ENCODE peak calls at places on chromosome 21, in five cellular contexts. C is CD8-positive, alpha-beta T cell; M is progenitor cell of endocrine pancreas; E is endothelial cell; K is psoas muscle. T is an unnamed sample.
A peak's percentile ranks its signal among the peaks of the same experiment; 100 is the strongest.

GRCh38 chr21:42031241-42031640 is 21.1 kb upstream of the ZBTB21 start:
- DNase-seq in C (no peak), E (no peak), K (no peak), M (no peak), T (no peak)

GRCh38 chr21:29827236-29827635 is 112.6 kb downstream of the GRIK1 start:
- DNase-seq in K (no peak), E (no peak), C (no peak), M (no peak), T (no peak)

GRCh38 chr21:41783476-41784150 is 16.8 kb upstream of the RIPK4 start:
- DNase-seq in E (no peak), M (no peak), K (no peak), C (no peak), T (no peak)

GRCh38 chr21:33915368-33916199 is at the start of gene ATP5PO:
- DNase-seq in M (peak; percentile 90), E (peak; percentile 96), C (peak; percentile 96), K (peak; percentile 98), T (peak; percentile 95)

GRCh38 chr21:38171723-38172344 is 85.0 kb upstream of the KCNJ15 start:
- DNase-seq in M (peak; percentile 17), E (peak; percentile 38), C (no peak), K (no peak), T (no peak)

GRCh38 chr21:33661146-33661545 is 18.8 kb downstream of the ITSN1 start:
- DNase-seq in C (no peak), K (no peak), M (no peak), E (no peak), T (no peak)

GRCh38 chr21:27725916-27726315 is 759.0 kb upstream of the ADAMTS5 start:
- DNase-seq in M (no peak), E (no peak), C (no peak), K (no peak), T (no peak)

GRCh38 chr21:37159053-37159776 is 86.2 kb downstream of the TTC3 start:
- DNase-seq in E (no peak), K (no peak), C (no peak), M (no peak), T (peak; percentile 54)

GRCh38 chr21:38887750-38888149 is 82.0 kb downstream of the ETS2 start:
- DNase-seq in M (no peak), C (no peak), E (no peak), K (no peak), T (no peak)

GRCh38 chr21:34884346-34884929 is 164.7 kb downstream of the RUNX1 start:
- DNase-seq in E (no peak), K (no peak), C (no peak), M (no peak), T (no peak)

GRCh38 chr21:36126166-36126565 is 8.7 kb upstream of the CBR3 start:
- DNase-seq in C (no peak), M (no peak), K (no peak), E (no peak), T (no peak)

GRCh38 chr21:36126621-36127110 is 8.2 kb upstream of the CBR3 start:
- DNase-seq in E (no peak), M (no peak), K (no peak), C (no peak), T (no peak)

GRCh38 chr21:36127250-36127904 is 7.5 kb upstream of the CBR3 start:
- DNase-seq in C (no peak), E (no peak), K (no peak), M (no peak), T (no peak)

GRCh38 chr21:36124395-36124794 is 10.5 kb upstream of the CBR3 start:
- DNase-seq in E (no peak), M (no peak), K (no peak), C (no peak), T (no peak)

GRCh38 chr21:36125513-36126121 is 9.3 kb upstream of the CBR3 start:
- DNase-seq in K (peak; percentile 56), E (peak; percentile 53), M (peak; percentile 25), C (peak; percentile 54), T (peak; percentile 53)
- TF ChIP-seq CTCF in K (peak; percentile 93), E (peak; percentile 95), M (peak; percentile 91), C (peak; percentile 96), T (peak; percentile 66)

DNA sequence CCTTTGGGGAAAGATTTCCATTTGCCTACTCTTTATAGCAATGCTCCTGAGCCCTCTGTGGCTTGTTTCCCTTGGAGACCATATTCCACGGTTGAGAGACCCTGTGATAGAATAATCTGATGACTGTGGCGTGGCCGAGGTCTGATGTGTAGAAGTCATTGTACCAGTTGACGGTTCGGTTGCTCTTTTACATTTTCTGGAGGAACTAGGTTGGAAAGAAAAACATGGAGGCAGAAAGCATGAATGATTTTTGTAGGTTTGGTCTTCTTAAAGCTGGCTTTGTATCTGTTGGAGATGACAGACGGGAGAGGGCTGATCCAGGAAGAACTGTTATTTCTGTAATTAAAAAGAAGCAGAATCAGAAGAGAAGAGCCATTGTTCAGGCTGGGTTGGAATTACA is 305.8 kb upstream of the NRIP1 start:
- DNase-seq in K (no peak), M (no peak), C (no peak), E (no peak), T (no peak)
- TF ChIP-seq CTCF in K (no peak), M (no peak), C (no peak), E (no peak), T (no peak)

DNA sequence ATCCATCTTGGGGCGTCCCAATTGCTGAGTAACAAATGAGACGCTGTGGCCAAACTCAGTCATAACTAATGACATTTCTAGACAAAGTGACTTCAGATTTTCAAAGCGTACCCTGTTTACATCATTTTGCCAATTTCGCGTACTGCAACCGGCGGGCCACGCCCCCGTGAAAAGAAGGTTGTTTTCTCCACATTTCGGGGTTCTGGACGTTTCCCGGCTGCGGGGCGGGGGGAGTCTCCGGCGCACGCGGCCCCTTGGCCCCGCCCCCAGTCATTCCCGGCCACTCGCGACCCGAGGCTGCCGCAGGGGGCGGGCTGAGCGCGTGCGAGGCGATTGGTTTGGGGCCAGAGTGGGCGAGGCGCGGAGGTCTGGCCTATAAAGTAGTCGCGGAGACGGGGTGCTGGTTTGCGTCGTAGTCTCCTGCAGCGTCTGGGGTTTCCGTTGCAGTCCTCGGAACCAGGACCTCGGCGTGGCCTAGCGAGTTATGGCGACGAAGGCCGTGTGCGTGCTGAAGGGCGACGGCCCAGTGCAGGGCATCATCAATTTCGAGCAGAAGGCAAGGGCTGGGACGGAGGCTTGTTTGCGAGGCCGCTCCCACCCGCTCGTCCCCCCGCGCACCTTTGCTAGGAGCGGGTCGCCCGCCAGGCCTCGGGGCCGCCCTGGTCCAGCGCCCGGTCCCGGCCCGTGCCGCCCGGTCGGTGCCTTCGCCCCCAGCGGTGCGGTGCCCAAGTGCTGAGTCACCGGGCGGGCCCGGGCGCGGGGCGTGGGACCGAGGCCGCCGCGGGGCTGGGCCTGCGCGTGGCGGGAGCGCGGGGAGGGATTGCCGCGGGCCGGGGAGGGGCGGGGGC is at the start of gene SOD1:
- DNase-seq in M (peak; percentile 85), K (peak; percentile 96), C (peak; percentile 97), E (peak; percentile 93), T (peak; percentile 98)
- TF ChIP-seq CTCF in M (peak; percentile 9), K (peak; percentile 8), C (no peak), E (no peak), T (no peak)

GRCh38 chr21:43623588-43623987 is 35.7 kb downstream of the HSF2BP start:
- DNase-seq in M (no peak), C (no peak), K (no peak), E (no peak), T (no peak)

GRCh38 chr21:43622796-43623195 is 36.5 kb downstream of the HSF2BP start:
- DNase-seq in K (no peak), E (no peak), C (no peak), M (no peak), T (no peak)

GRCh38 chr21:43618940-43619339 is 40.3 kb downstream of the HSF2BP start:
- DNase-seq in K (no peak), M (no peak), E (no peak), C (no peak), T (no peak)

GRCh38 chr21:43619344-43619743 is 39.9 kb downstream of the HSF2BP start:
- DNase-seq in C (no peak), K (no peak), E (no peak), M (no peak), T (no peak)

GRCh38 chr21:43619856-43620255 is 39.4 kb downstream of the HSF2BP start:
- DNase-seq in C (no peak), E (no peak), M (no peak), K (no peak), T (no peak)
- TF ChIP-seq CTCF in C (no peak), E (no peak), M (no peak), K (no peak), T (no peak)

GRCh38 chr21:25507522-25507921 is 99.8 kb downstream of the MRPL39 start:
- DNase-seq in M (no peak), K (no peak), C (no peak), E (no peak), T (no peak)
- TF ChIP-seq CTCF in M (no peak), K (no peak), C (no peak), E (no peak), T (peak; percentile 26)

GRCh38 chr21:39979321-39979720 is 112.1 kb downstream of the PCP4 start:
- DNase-seq in C (no peak), K (no peak), E (no peak), M (no peak), T (no peak)
- TF ChIP-seq CTCF in C (no peak), K (no peak), E (no peak), M (no peak), T (no peak)

DNA sequence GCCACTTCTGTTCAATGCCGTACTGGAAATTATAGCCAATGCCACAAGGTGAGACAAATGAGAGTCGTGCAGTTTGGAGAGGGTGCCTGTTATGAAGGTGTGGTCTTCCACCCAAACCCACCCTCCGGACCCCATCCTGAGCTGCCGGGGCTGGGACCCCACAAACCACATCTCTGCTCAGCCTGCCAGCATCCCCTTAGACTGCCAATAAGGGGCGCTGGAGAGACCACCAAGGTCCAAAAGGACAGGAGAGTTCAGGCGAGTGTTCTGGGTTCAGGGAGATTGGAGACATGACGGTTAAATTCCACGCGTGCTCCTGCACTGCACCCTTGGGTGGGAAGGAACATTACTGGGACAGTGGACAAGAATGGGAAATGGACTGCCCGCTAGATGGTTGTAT is 48.7 kb upstream of the COL18A1 start:
- DNase-seq in C (no peak), K (no peak), E (no peak), M (no peak), T (no peak)
- TF ChIP-seq CTCF in C (no peak), K (no peak), E (peak; percentile 15), M (peak; percentile 39), T (no peak)

T was measured in GM13976.